ENCODE peak calls at places on chromosomes 2 and 18, in four cellular contexts. G is SK-N-SH, I is A549, S is HepG2. U is an unnamed sample.
A peak's percentile ranks its signal among the peaks of the same experiment; 100 is the strongest.

GRCh38 chr2:217724436-217724835 is 278.4 kb downstream of the TNS1 start:
- DNase-seq in G (no peak), I (no peak), S (no peak), U (no peak)

GRCh38 chr2:80136338-80136737 is 168.2 kb downstream of the LRRTM1 start:
- DNase-seq in G (no peak), S (no peak), I (no peak), U (no peak)

GRCh38 chr18:57767259-57768050 is 35.7 kb downstream of the ATP8B1 start:
- DNase-seq in I (no peak), S (no peak), G (no peak), U (no peak)

GRCh38 chr2:42101641-42102605 is 54.1 kb downstream of the PKDCC start:
- DNase-seq in G (no peak), I (no peak), S (peak; percentile 71), U (peak; percentile 82)

GRCh38 chr2:74440378-74441110 is 1.2 kb downstream of the RTKN start:
- DNase-seq in G (peak; percentile 99), I (peak; percentile 85), S (peak; percentile 95), U (no peak)

GRCh38 chr2:172249986-172250385 is 147.3 kb upstream of the DLX2 start:
- DNase-seq in I (no peak), S (no peak), G (no peak), U (no peak)

GRCh38 chr18:13973061-13973460 is 57.7 kb upstream of the MC2R start:
- DNase-seq in S (no peak), G (no peak), I (no peak), U (no peak)

GRCh38 chr2:70985956-70986355 is 7.5 kb downstream of the ANKRD53 start:
- DNase-seq in I (no peak), G (no peak), S (no peak), U (no peak)

GRCh38 chr2:106020821-106021316 is 173.2 kb downstream of the UXS1 start:
- DNase-seq in G (peak; percentile 59), I (no peak), S (no peak), U (no peak)

GRCh38 chr2:241108271-241109209 is 6.5 kb upstream of the MTERF4 start:
- DNase-seq in S (no peak), I (no peak), G (no peak), U (no peak)

GRCh38 chr2:241111443-241111810 is 9.3 kb upstream of the MTERF4 start:
- DNase-seq in S (no peak), G (no peak), I (no peak), U (no peak)

GRCh38 chr2:241110607-241111442 is 8.7 kb upstream of the MTERF4 start:
- DNase-seq in S (no peak), G (no peak), I (no peak), U (no peak)

GRCh38 chr2:241110089-241110606 is 8.1 kb upstream of the MTERF4 start:
- DNase-seq in I (no peak), G (no peak), S (no peak), U (no peak)

DNA sequence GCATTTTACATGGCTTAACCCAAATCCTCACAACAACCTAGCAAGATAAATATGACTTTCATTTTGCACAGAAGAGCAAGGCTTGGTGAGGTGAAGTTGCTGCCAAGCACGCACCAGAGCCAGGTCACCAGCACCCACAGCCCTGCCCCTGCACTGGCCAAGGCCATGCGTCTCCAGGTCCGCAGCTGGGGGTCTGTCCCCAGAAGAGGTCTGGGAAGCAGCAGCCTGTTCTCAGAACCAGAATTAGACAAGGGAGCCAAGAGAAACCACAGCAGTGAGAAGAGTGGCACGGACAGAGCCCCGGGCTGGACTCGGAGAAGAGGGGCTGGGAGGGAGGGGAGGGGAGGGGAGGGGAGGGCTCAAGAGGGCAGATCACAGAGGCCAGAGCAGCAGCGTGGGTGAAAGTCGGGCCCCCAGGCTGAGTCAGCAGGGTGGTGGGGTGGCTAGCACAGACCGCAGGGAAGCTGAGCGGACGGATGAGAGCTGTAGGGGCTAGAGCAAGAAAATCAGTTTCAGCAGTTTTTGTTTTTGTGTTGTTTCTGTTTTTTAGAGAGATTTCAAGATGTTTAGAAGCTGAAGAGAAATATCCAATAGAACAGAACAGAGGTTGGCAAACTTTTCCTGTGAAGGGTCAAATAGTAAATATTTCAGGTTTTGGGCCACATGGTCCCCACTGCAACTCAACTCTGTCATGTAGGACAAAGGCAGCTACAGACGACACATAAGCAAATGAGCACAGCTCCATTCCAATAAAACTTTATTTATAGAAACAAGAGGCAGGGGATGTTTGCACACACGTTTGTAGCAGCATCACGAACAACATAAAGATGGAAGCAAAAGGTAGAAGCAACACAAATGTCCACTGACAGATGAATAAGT is 7.4 kb upstream of the MTERF4 start:
- DNase-seq in S (no peak), G (no peak), I (no peak), U (no peak)
- TF ChIP-seq PBX3 in S (no peak), G (no peak), I (no peak), U (no peak)

DNA sequence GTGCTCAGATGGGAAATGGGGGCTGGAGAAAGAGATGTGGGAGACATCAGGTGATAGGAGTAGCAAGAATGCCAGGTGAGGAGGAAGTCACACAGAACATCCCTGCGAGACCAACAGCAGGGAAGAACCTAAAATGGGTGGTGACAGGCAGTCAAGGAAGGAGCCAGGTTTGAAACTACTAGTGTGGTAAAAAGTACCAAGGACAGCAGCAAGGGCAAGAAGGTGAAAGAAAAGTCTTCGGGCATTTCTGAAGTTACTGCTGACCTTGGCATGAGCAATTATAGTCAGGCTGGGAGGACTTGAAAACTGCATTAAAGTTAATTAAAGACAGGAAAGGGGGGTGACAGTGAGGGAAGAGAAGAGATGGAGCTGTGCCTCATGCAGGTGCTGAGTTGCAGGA is 410.4 kb downstream of the RAD51AP2 start:
- DNase-seq in I (no peak), S (no peak), G (no peak), U (no peak)
- TF ChIP-seq PBX3 in I (no peak), S (no peak), G (no peak), U (no peak)

GRCh38 chr2:170391018-170391417 is 213.1 kb downstream of the MYO3B start:
- DNase-seq in I (no peak), G (no peak), S (no peak), U (no peak)

GRCh38 chr2:170396799-170397459 is 219.0 kb downstream of the MYO3B start:
- DNase-seq in S (peak; percentile 43), G (peak; percentile 15), I (peak; percentile 19), U (no peak)

GRCh38 chr2:170393861-170394498 is 216.0 kb downstream of the MYO3B start:
- DNase-seq in S (peak; percentile 45), I (no peak), G (no peak), U (no peak)

GRCh38 chr2:170394988-170395387 is 217.0 kb downstream of the MYO3B start:
- DNase-seq in I (peak; percentile 2), G (no peak), S (no peak), U (no peak)
- TF ChIP-seq PBX3 in I (no peak), G (no peak), S (no peak), U (no peak)

DNA sequence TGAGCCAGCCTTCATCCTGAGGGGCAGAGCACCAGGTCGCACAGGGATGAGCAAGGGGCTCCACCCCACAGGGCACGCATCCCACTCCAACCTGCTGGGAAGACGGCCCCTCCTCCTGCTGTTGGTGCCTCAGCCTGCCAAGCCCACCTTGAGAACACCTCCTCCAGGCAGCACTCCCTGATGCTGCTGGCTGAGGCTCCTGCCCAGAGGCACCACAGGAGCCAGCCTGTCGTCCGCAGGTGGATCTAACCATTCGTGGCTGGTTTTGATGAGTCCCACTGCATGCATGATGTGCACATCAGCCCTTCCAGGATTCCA is 58.4 kb downstream of the BIN1 start:
- DNase-seq in I (no peak), S (no peak), G (no peak), U (no peak)
- TF ChIP-seq PBX3 in I (no peak), S (no peak), G (no peak), U (no peak)

GRCh38 chr18:28359177-28359576 is 182.2 kb upstream of the CDH2 start:
- DNase-seq in I (no peak), S (no peak), G (no peak), U (no peak)

DNA sequence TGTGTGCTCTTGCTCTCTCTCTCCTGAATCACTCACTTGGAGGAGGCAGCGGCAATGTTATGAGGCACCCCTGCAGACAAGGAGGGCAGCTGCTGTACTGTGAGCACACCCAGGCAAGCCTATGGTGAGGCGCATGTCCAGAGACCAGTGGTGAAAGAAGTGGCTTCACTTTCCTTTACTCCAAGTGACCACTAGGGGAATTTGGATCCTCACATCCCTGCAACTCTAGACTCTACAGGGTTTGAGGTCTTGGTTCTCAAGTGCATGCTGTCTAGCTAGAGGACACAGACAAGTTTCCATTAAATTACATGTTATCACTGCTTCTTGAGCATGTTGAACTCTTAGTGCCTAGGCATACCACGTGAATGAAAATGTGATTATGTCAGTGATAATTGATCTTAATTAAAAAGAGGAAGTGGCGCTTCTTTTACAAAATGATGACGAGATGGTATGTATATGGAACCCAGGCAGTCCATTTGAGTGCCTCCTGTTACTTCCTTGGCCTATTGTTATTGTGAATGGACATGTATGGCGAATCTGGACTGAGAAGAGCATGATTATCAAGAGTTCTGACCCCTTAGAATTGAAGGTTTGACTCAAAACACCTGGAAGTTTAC is 181.0 kb upstream of the CDH2 start:
- DNase-seq in I (peak; percentile 16), G (no peak), S (peak; percentile 38), U (no peak)
- TF ChIP-seq PBX3 in I (no peak), G (no peak), S (no peak), U (no peak)

GRCh38 chr2:209648714-209649113 is 122.9 kb upstream of the UNC80 start:
- DNase-seq in I (no peak), S (no peak), G (no peak), U (no peak)
- TF ChIP-seq PBX3 in I (no peak), S (no peak), G (peak; percentile 41), U (no peak)

DNA sequence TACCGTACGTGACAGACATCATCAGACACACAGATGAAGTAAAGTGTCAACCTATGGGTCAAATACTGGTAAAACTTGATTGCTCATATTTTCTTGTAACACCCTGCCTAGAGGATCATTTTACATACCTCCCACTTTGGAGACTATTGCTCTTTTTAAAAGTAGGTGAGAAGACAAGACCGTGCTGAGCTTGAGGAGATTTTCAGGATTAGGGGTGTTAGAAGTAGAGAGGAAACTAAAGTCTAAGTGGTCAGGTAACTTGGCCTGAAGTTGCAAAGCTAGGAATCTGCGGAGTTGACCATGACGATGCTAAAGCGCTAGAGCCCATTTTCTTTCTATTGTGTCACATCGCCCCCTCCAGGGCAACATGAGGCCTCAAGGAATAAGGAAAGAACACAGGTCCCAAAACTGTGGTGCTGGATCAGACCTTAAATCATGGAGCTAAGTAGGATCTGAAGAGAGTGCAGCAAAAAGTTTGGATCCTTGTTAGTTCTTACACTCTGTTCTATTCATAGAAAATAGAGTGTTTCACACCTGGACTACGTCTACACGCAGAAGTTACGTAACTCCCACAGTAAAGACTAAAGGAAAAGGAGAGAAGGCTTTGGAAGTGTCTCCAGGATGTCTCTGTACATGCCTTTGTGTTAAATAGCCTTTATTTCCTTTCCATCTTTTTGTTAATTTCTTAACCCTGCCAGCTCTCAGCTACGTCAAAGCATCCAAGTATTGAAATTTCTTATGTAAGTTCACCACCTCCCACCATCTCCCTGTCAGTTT is 8.7 kb downstream of the DTNB start:
- DNase-seq in I (peak; percentile 91), S (peak; percentile 79), G (peak; percentile 64), U (no peak)
- TF ChIP-seq PBX3 in I (no peak), S (no peak), G (no peak), U (no peak)

GRCh38 chr2:189751080-189751658 is 11.4 kb downstream of the OSGEPL1 start:
- DNase-seq in I (peak; percentile 38), G (peak; percentile 49), S (peak; percentile 54), U (no peak)
- TF ChIP-seq PBX3 in I (no peak), G (no peak), S (no peak), U (no peak)